ENCODE peak calls at places on chromosomes 7 and 10, in ten cellular contexts. Q is sciatic nerve, G is endodermal cell, L is activated T-cell treated with anti-CD3 and anti-CD28 coated beads for 24 hours, O is T-helper 2 cell, F is hippocampal formation, P is left lobe of liver, X is ELF-1, C is dorsolateral prefrontal cortex, M is AG08396. A is an unnamed sample.
A peak's percentile ranks its signal among the peaks of the same experiment; 100 is the strongest.

GRCh38 chr7:55130079-55130476 is 111.3 kb downstream of the EGFR start:
- DNase-seq in F (no peak), Q (no peak), L (no peak), C (no peak), M (no peak), G (no peak), O (no peak), P (no peak), X (peak; percentile 54), A (no peak)

GRCh38 chr10:43390791-43391190 is 18.2 kb downstream of the HNRNPF start:
- DNase-seq in P (no peak), C (no peak), F (peak; percentile 53), M (peak; percentile 53), X (peak; percentile 60), G (peak; percentile 71), O (no peak), Q (peak; percentile 42), L (no peak), A (no peak)

GRCh38 chr10:132299381-132300336 is 8.1 kb downstream of the STK32C start:
- DNase-seq in M (no peak), G (peak; percentile 45), P (no peak), L (no peak), C (no peak), X (no peak), F (no peak), Q (peak; percentile 49), O (no peak), A (no peak)

GRCh38 chr10:128316925-128317324 is 190.7 kb upstream of the MKI67 start:
- DNase-seq in Q (no peak), F (no peak), X (peak; percentile 37), L (no peak), P (no peak), C (no peak), M (no peak), G (peak; percentile 52), O (no peak), A (no peak)

GRCh38 chr7:94295805-94296204 is 98.9 kb upstream of the COL1A2 start:
- DNase-seq in F (no peak), G (no peak), L (no peak), P (no peak), M (peak; percentile 35), C (no peak), O (no peak), Q (no peak), X (no peak), A (peak; percentile 86)

GRCh38 chr10:110208614-110209398 is 1.4 kb downstream of the MXI1 start:
- DNase-seq in L (no peak), Q (no peak), G (peak; percentile 70), M (peak; percentile 64), P (no peak), X (no peak), C (peak; percentile 35), F (peak; percentile 62), O (no peak), A (peak; percentile 31)

GRCh38 chr7:45035371-45035770 is 35.4 kb downstream of the CCM2 start:
- DNase-seq in P (no peak), O (no peak), Q (no peak), G (no peak), X (no peak), L (no peak), C (no peak), M (no peak), F (no peak), A (no peak)

GRCh38 chr10:48895198-48895720 is 44.4 kb downstream of the LRRC18 start:
- DNase-seq in Q (no peak), M (peak; percentile 47), P (no peak), X (no peak), F (no peak), C (no peak), G (no peak), O (no peak), L (no peak), A (no peak)

GRCh38 chr10:133195611-133196010 is 34.4 kb upstream of the UTF1 start:
- DNase-seq in L (no peak), F (no peak), Q (no peak), P (no peak), M (no peak), C (no peak), X (no peak), G (no peak), O (no peak), A (no peak)

GRCh38 chr7:137967143-137968018 is 34.5 kb downstream of the CREB3L2 start:
- DNase-seq in C (no peak), O (no peak), G (peak; percentile 77), X (peak; percentile 62), F (no peak), Q (no peak), P (no peak), L (no peak), M (no peak), A (no peak)

GRCh38 chr7:144011458-144012230 is 11.5 kb downstream of the OR6B1 start:
- DNase-seq in P (no peak), C (no peak), L (no peak), F (no peak), X (no peak), M (no peak), G (no peak), O (no peak), Q (no peak), A (peak; percentile 16)

GRCh38 chr7:44735403-44736165 is 13.1 kb upstream of the ZMIZ2 start:
- DNase-seq in X (no peak), M (no peak), F (no peak), Q (no peak), G (no peak), C (no peak), P (no peak), L (peak; percentile 44), O (no peak), A (peak; percentile 94)

GRCh38 chr7:5001003-5001402 is 42.0 kb upstream of the MMD2 start:
- DNase-seq in M (no peak), L (no peak), F (no peak), P (no peak), G (no peak), C (no peak), Q (no peak), X (no peak), O (no peak), A (no peak)

GRCh38 chr10:116763440-116763839 is 21.1 kb upstream of the HSPA12A start:
- DNase-seq in G (no peak), Q (no peak), X (no peak), C (no peak), P (no peak), L (no peak), F (peak; percentile 9), O (no peak), M (no peak), A (no peak)

GRCh38 chr7:38929460-38930171 is 20.6 kb upstream of the VPS41 start:
- DNase-seq in Q (no peak), L (no peak), P (no peak), C (no peak), G (no peak), O (no peak), X (no peak), F (no peak), M (no peak), A (no peak)

GRCh38 chr10:82811621-82812020 is 936.6 kb downstream of the NRG3 start:
- DNase-seq in M (no peak), F (no peak), C (no peak), X (peak; percentile 29), L (no peak), P (no peak), O (no peak), G (peak; percentile 86), Q (no peak), A (no peak)

GRCh38 chr7:951881-952547 is 2.5 kb downstream of the ADAP1 start:
- DNase-seq in C (no peak), F (no peak), G (no peak), X (no peak), O (no peak), M (no peak), Q (no peak), P (no peak), L (no peak), A (no peak)

GRCh38 chr7:131532570-131533091 is 23.8 kb downstream of the PODXL start:
- DNase-seq in Q (no peak), G (no peak), L (no peak), P (no peak), F (no peak), M (no peak), O (no peak), C (no peak), X (no peak), A (no peak)

GRCh38 chr7:157674715-157675426 is 338.1 kb downstream of the DNAJB6 start:
- DNase-seq in X (no peak), M (no peak), G (peak; percentile 17), P (no peak), F (no peak), C (peak; percentile 13), O (no peak), L (no peak), Q (peak; percentile 32), A (no peak)

GRCh38 chr10:78255796-78256638 is 222.4 kb downstream of the RPS24 start:
- DNase-seq in Q (no peak), X (peak; percentile 86), P (no peak), M (peak; percentile 89), L (no peak), F (no peak), G (peak; percentile 58), C (no peak), O (no peak), A (peak; percentile 99)

GRCh38 chr10:38054361-38054797 is 39.8 kb upstream of the ZNF37A start:
- DNase-seq in X (no peak), O (no peak), Q (no peak), C (no peak), L (no peak), P (no peak), M (peak; percentile 5), F (no peak), G (no peak), A (peak; percentile 68)

GRCh38 chr7:17971392-17971791 is 31.1 kb upstream of the SNX13 start:
- DNase-seq in X (no peak), L (no peak), Q (no peak), G (no peak), C (no peak), M (no peak), F (no peak), P (no peak), O (no peak), A (peak; percentile 11)

A was measured in stromal cell of bone marrow.